ENCODE peak calls at places on chromosome 1, in five cellular contexts. One of them, this sample, is unnamed.

GRCh38 chr1:64917907-64918306 is 48.4 kb downstream of the JAK1 start:
- DNase-seq in neural crest cell: no peak
- DNase-seq in GF-D8: no peak
- DNase-seq in epithelial cell of esophagus: no peak
- DNase-seq in coronary artery: no peak
- DNase-seq in this sample: no peak

GRCh38 chr1:174157157-174157806 is 2.0 kb upstream of the RABGAP1L start:
- DNase-seq in neural crest cell: no peak
- DNase-seq in GF-D8: no peak
- DNase-seq in epithelial cell of esophagus: peak
- DNase-seq in coronary artery: no peak
- DNase-seq in this sample: no peak

GRCh38 chr1:50968884-50969610 is 998 bp upstream of the CDKN2C start:
- DNase-seq in neural crest cell: peak
- DNase-seq in GF-D8: no peak
- DNase-seq in epithelial cell of esophagus: peak
- DNase-seq in coronary artery: peak
- DNase-seq in this sample: peak

GRCh38 chr1:233394860-233395717 is 67.6 kb downstream of the MAP3K21 start:
- DNase-seq in neural crest cell: peak
- DNase-seq in GF-D8: peak
- DNase-seq in epithelial cell of esophagus: peak
- DNase-seq in coronary artery: no peak
- DNase-seq in this sample: peak

GRCh38 chr1:184035719-184036516 is 1.6 kb downstream of the COLGALT2 start:
- DNase-seq in neural crest cell: no peak
- DNase-seq in GF-D8: no peak
- DNase-seq in epithelial cell of esophagus: no peak
- DNase-seq in coronary artery: no peak
- DNase-seq in this sample: no peak

GRCh38 chr1:67746299-67746698 is 61.3 kb downstream of the GADD45A start:
- DNase-seq in neural crest cell: no peak
- DNase-seq in GF-D8: no peak
- DNase-seq in epithelial cell of esophagus: no peak
- DNase-seq in coronary artery: no peak
- DNase-seq in this sample: no peak

GRCh38 chr1:200207711-200208126 is 180.2 kb downstream of the NR5A2 start:
- DNase-seq in neural crest cell: no peak
- DNase-seq in GF-D8: no peak
- DNase-seq in epithelial cell of esophagus: peak
- DNase-seq in coronary artery: no peak
- DNase-seq in this sample: peak

GRCh38 chr1:156748670-156749428 is 2.6 kb downstream of the HDGF start:
- DNase-seq in neural crest cell: no peak
- DNase-seq in GF-D8: peak
- DNase-seq in epithelial cell of esophagus: peak
- DNase-seq in coronary artery: peak
- DNase-seq in this sample: peak

GRCh38 chr1:3772027-3772714 is 378 bp upstream of the SMIM1 start:
- DNase-seq in neural crest cell: peak
- DNase-seq in GF-D8: no peak
- DNase-seq in epithelial cell of esophagus: peak
- DNase-seq in coronary artery: peak
- DNase-seq in this sample: peak

GRCh38 chr1:185108324-185108723 is 48.4 kb downstream of the TRMT1L start:
- DNase-seq in neural crest cell: no peak
- DNase-seq in GF-D8: no peak
- DNase-seq in epithelial cell of esophagus: no peak
- DNase-seq in coronary artery: no peak
- DNase-seq in this sample: no peak

GRCh38 chr1:32151319-32151787 is 28.1 kb upstream of the TXLNA start:
- DNase-seq in neural crest cell: no peak
- DNase-seq in GF-D8: no peak
- DNase-seq in epithelial cell of esophagus: peak
- DNase-seq in coronary artery: no peak
- DNase-seq in this sample: no peak

GRCh38 chr1:233010164-233010563 is 59.8 kb downstream of the NTPCR start:
- DNase-seq in neural crest cell: no peak
- DNase-seq in GF-D8: no peak
- DNase-seq in epithelial cell of esophagus: no peak
- DNase-seq in coronary artery: no peak
- DNase-seq in this sample: no peak

GRCh38 chr1:221292652-221293051 is 413.4 kb downstream of the HLX start:
- DNase-seq in neural crest cell: no peak
- DNase-seq in GF-D8: no peak
- DNase-seq in epithelial cell of esophagus: no peak
- DNase-seq in coronary artery: no peak
- DNase-seq in this sample: no peak

This sample was measured in HL-60.